ENCODE peak calls at places on chromosome 12, in eight cellular contexts. H is astrocyte of the cerebellum, W is A549, E is breast epithelium, G is neuronal stem cell, O is substantia nigra, X is cardiac septum, U is posterior vena cava. D is an unnamed sample.

GRCh38 chr12:25404955-25405354 is 148.1 kb downstream of the LMNTD1 start:
- DNase-seq in H (no peak), W (no peak), E (no peak), G (no peak), O (no peak), X (no peak), U (no peak), D (no peak)

GRCh38 chr12:26246483-26247164 is 51.3 kb downstream of the SSPN start:
- DNase-seq in H (no peak), W (no peak), E (peak), G (no peak), O (no peak), X (no peak), U (no peak), D (no peak)

GRCh38 chr12:43896496-43896895 is 60.6 kb downstream of the TMEM117 start:
- DNase-seq in H (no peak), W (no peak), E (no peak), G (no peak), O (no peak), X (no peak), U (no peak), D (no peak)

GRCh38 chr12:89880695-89881350 is 172.2 kb upstream of the ATP2B1 start:
- DNase-seq in H (no peak), W (no peak), E (no peak), G (no peak), O (no peak), X (no peak), U (no peak), D (no peak)

GRCh38 chr12:90100619-90101018 is 392.0 kb upstream of the ATP2B1 start:
- DNase-seq in H (no peak), W (no peak), E (no peak), G (no peak), O (no peak), X (no peak), U (no peak), D (no peak)

GRCh38 chr12:102948941-102949352 is 8.5 kb upstream of the ASCL1 start:
- DNase-seq in H (peak), W (peak), E (no peak), G (no peak), O (peak), X (no peak), U (no peak), D (no peak)

GRCh38 chr12:111942557-111942956 is 70.4 kb downstream of the TMEM116 start:
- DNase-seq in H (peak), W (no peak), E (no peak), G (no peak), O (no peak), X (no peak), U (no peak), D (peak)

GRCh38 chr12:52494518-52494917 is 1.5 kb upstream of the KRT6A start:
- DNase-seq in H (no peak), W (no peak), E (peak), G (no peak), O (no peak), X (no peak), U (no peak), D (no peak)

GRCh38 chr12:6180300-6181051 is 19.7 kb upstream of the CD9 start:
- DNase-seq in H (no peak), W (no peak), E (no peak), G (no peak), O (no peak), X (no peak), U (peak), D (peak)

GRCh38 chr12:77324416-77324762 is 259.0 kb upstream of the E2F7 start:
- DNase-seq in H (no peak), W (no peak), E (no peak), G (no peak), O (no peak), X (no peak), U (no peak), D (no peak)

GRCh38 chr12:1350055-1350933 is 244.1 kb downstream of the FBXL14 start:
- DNase-seq in H (peak), W (no peak), E (no peak), G (no peak), O (no peak), X (no peak), U (no peak), D (no peak)

GRCh38 chr12:114403690-114404450 is 2.1 kb downstream of the TBX5 start:
- DNase-seq in H (no peak), W (no peak), E (no peak), G (peak), O (no peak), X (no peak), U (peak), D (no peak)

GRCh38 chr12:7123806-7124519 is 4.7 kb downstream of the RBP5 start:
- DNase-seq in H (no peak), W (no peak), E (no peak), G (no peak), O (no peak), X (no peak), U (no peak), D (no peak)

GRCh38 chr12:94760786-94761185 is 110.4 kb upstream of the TMCC3 start:
- DNase-seq in H (no peak), W (no peak), E (no peak), G (no peak), O (no peak), X (no peak), U (no peak), D (no peak)

GRCh38 chr12:111598637-111599458 is at the start of gene ATXN2:
- DNase-seq in H (no peak), W (peak), E (peak), G (peak), O (peak), X (peak), U (peak), D (no peak)

GRCh38 chr12:113946175-113946574 is 19.9 kb downstream of the RBM19 start:
- DNase-seq in H (no peak), W (no peak), E (no peak), G (no peak), O (no peak), X (no peak), U (no peak), D (no peak)